ENCODE peak calls at places on chromosomes 6 and 20, in four cellular contexts. G is WTC11, U is HepG2, F is K562. J is an unnamed sample.

GRCh38 chr20:45987108-45987780 is 15.2 kb upstream of the ZNF335 start:
- DNase-seq in U (peak; percentile 73), G (peak; percentile 93), F (peak; percentile 86), J (peak; percentile 83)

GRCh38 chr20:64065973-64066341 is 3.0 kb downstream of the TCEA2 start:
- DNase-seq in U (no peak), F (peak; percentile 75), G (peak; percentile 47), J (no peak)

GRCh38 chr20:44738779-44739477 is 6.7 kb upstream of the KCNK15 start:
- DNase-seq in G (peak; percentile 56), U (peak; percentile 89), F (peak; percentile 81), J (peak; percentile 94)

GRCh38 chr6:85864453-85865401 is 222.0 kb upstream of the SYNCRIP start:
- DNase-seq in F (no peak), G (no peak), U (peak; percentile 38), J (no peak)

GRCh38 chr6:116387374-116387773 is 16.6 kb downstream of the DSE start:
- DNase-seq in G (no peak), U (no peak), F (no peak), J (no peak)

GRCh38 chr20:38152175-38153010 is 12.7 kb downstream of the TGM2 start:
- DNase-seq in F (no peak), U (peak; percentile 44), G (no peak), J (peak; percentile 72)

GRCh38 chr20:48544402-48545333 is 283.1 kb downstream of the PREX1 start:
- DNase-seq in G (no peak), F (no peak), U (no peak), J (no peak)

GRCh38 chr6:32176476-32177181 is 745 bp upstream of the AGPAT1 start:
- DNase-seq in F (peak; percentile 58), G (no peak), U (no peak), J (no peak)

GRCh38 chr6:31736768-31737314 is 511 bp upstream of the CLIC1 start:
- DNase-seq in G (no peak), F (peak; percentile 55), U (peak; percentile 33), J (no peak)

GRCh38 chr6:26240981-26241770 is 123.8 kb upstream of the BTN3A2 start:
- DNase-seq in F (no peak), G (no peak), U (no peak), J (no peak)

GRCh38 chr6:132491881-132492280 is 21.0 kb downstream of the STX7 start:
- DNase-seq in G (no peak), F (no peak), U (no peak), J (no peak)

GRCh38 chr20:48767269-48767960 is 60.4 kb downstream of the PREX1 start:
- DNase-seq in F (no peak), G (no peak), U (no peak), J (no peak)

GRCh38 chr6:11869656-11870340 is 91.2 kb upstream of the ADTRP start:
- DNase-seq in U (no peak), F (no peak), G (no peak), J (no peak)

GRCh38 chr6:53805725-53806124 is 10.9 kb downstream of the LRRC1 start:
- DNase-seq in F (no peak), G (no peak), U (no peak), J (no peak)

GRCh38 chr20:13007596-13007995 is 1.2 kb upstream of the SPTLC3 start:
- DNase-seq in U (no peak), F (no peak), G (no peak), J (no peak)

GRCh38 chr6:31438677-31439076 is 35.3 kb downstream of the MICA start:
- DNase-seq in U (no peak), F (no peak), G (no peak), J (no peak)

GRCh38 chr6:114452785-114453401 is 110.1 kb upstream of the HS3ST5 start:
- DNase-seq in U (no peak), G (no peak), F (no peak), J (no peak)

GRCh38 chr6:37131104-37131959 is 38.6 kb upstream of the PIM1 start:
- DNase-seq in F (no peak), G (no peak), U (peak; percentile 68), J (peak; percentile 88)

GRCh38 chr6:79964607-79965081 is 17.3 kb upstream of the ELOVL4 start:
- DNase-seq in U (no peak), F (no peak), G (no peak), J (no peak)

GRCh38 chr20:56017560-56017959 is 12.2 kb upstream of the CBLN4 start:
- DNase-seq in U (no peak), G (no peak), F (no peak), J (no peak)

GRCh38 chr6:105522626-105523322 is 119.9 kb upstream of the PREP start:
- DNase-seq in F (peak; percentile 38), U (no peak), G (no peak), J (no peak)

GRCh38 chr20:40938020-40938419 is 90.6 kb upstream of the TOP1 start:
- DNase-seq in F (peak; percentile 34), U (no peak), G (peak; percentile 56), J (no peak)

GRCh38 chr6:139006470-139006869 is 18.4 kb upstream of the REPS1 start:
- DNase-seq in F (no peak), G (no peak), U (no peak), J (no peak)

GRCh38 chr6:71291991-71292390 is 3.4 kb downstream of the OGFRL1 start:
- DNase-seq in G (no peak), F (no peak), U (no peak), J (no peak)

GRCh38 chr6:28598757-28599686 is 73.3 kb downstream of the GPX5 start:
- DNase-seq in U (no peak), F (peak; percentile 55), G (no peak), J (no peak)

GRCh38 chr6:32581275-32582095 is 8.2 kb downstream of the HLA-DRB1 start:
- DNase-seq in F (no peak), U (no peak), G (no peak), J (no peak)

GRCh38 chr6:77030929-77031674 is 432.2 kb downstream of the HTR1B start:
- DNase-seq in G (no peak), F (no peak), U (no peak), J (no peak)

GRCh38 chr6:119856136-119856535 is 506.6 kb upstream of the MAN1A1 start:
- DNase-seq in F (no peak), U (no peak), G (no peak), J (no peak)

GRCh38 chr20:49768204-49769124 is 44.2 kb upstream of the SLC9A8 start:
- DNase-seq in U (peak; percentile 100), F (no peak), G (peak; percentile 34), J (peak; percentile 66)

GRCh38 chr6:40778186-40778585 is 191.0 kb upstream of the LRFN2 start:
- DNase-seq in U (no peak), F (no peak), G (no peak), J (no peak)

GRCh38 chr6:82298012-82298411 is 50.5 kb upstream of the IBTK start:
- DNase-seq in U (no peak), F (peak; percentile 24), G (no peak), J (peak; percentile 43)

GRCh38 chr6:169810066-169810989 is 58.9 kb downstream of the ERMARD start:
- DNase-seq in F (no peak), U (peak; percentile 41), G (peak; percentile 70), J (no peak)

GRCh38 chr6:154604120-154604519 is 93.6 kb upstream of the CNKSR3 start:
- DNase-seq in F (no peak), G (no peak), U (no peak), J (no peak)

GRCh38 chr20:1800777-1801176 is 94.4 kb upstream of the SIRPA start:
- DNase-seq in G (no peak), F (peak; percentile 2), U (no peak), J (peak; percentile 57)

GRCh38 chr20:21682576-21682975 is 22.9 kb upstream of the PAX1 start:
- DNase-seq in G (no peak), F (no peak), U (no peak), J (no peak)

GRCh38 chr6:170229396-170229795 is 61.5 kb downstream of the DLL1 start:
- DNase-seq in G (no peak), F (no peak), U (no peak), J (no peak)

DNA sequence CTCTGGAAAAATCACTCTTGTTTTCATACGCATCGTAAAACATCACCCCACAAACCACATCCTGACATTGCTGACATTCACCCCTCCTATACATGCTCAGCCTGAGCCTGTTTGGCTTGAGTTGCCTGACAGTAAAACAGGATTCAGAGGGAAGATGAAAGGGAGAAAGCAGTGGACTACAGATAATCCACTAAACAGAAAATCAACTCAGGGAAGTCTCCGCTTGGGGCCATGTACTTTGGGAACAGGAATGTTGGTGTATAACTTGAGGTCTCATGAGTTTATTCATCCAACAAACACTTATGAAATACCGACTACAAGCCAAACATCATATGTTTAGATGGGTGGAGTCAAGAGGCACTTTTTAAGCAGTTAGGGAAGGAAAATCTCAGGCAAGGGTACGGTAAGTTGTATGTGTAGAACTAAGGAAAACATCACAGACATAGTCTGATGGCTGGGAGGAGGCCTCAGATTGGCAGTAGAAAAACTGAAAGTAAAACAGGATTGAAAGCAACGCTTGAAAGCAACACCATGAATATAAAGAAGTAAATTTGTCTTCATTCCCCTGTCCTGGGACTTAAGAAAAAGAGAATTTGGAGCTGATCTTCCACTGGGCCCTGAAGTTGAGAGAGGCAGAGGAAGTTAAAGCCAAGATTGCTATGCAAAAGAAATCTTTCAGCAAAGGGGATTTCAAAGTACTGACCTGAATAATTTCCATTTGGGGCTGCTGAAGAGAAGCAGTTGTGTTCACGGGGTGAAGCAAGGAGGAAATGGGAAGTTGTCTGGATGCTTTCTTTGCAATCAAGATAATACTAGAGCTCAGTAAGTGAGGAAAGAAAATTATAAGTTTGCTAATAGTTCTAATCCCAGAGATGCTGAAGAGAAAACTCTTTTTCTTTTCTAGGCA is 28.8 kb downstream of the PDE7B start:
- DNase-seq in U (no peak), F (no peak), G (no peak), J (no peak)
- TF ChIP-seq HMGXB4 in U (no peak), F (no peak), G (no peak), J (no peak)

DNA sequence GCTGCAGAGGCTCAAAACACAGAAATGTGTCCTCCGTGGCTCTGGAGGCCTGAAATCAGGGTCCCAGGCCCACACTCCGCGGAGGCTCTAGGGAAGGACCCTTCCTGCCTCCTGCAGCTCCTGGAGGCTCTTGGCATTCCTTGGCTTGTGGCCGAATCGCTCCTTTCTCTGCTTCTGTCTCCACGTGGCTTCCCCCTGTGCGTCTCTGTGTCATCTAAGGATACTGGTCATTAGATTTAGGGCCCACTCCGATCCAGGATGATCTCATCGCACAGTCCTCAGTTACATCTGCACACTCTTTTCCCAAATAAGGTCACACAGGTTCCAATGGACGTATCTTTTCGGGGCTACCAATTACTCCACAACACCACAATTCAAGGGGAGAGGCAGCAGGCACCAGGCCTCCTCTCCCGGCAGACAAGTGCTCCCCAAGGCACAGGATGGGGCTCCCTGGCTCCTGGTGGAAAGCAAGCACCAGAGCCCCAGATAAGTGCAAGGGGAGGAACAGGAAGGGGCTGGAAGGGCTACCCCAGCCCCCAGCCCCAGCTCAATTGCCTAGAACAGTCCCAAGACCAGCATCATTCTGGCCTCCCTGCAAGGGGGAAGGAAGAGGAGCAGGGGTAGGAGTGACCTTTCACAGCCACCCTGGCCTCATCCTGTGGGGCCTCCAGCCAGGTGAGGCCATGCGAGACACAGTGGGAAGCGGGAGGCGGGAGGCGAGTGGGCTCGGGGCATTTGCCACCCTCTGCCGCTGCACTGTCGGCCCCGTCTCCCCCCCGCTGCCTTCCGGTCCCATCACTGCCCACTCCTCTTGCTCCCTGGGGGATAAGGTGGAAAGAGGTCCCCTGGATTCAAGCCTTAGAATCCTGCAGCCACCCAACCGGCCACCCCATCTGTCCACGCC is 16.3 kb downstream of the NTSR1 start:
- DNase-seq in F (no peak), U (no peak), G (no peak), J (no peak)
- TF ChIP-seq HMGXB4 in F (no peak), U (no peak), G (no peak), J (no peak)

GRCh38 chr6:13431861-13432465 is 55.4 kb downstream of the GFOD1 start:
- DNase-seq in F (peak; percentile 16), U (peak; percentile 45), G (no peak), J (peak; percentile 7)
- TF ChIP-seq HMGXB4 in F (no peak), U (no peak), G (no peak), J (no peak)

GRCh38 chr6:135256866-135257265 is 75.8 kb downstream of the MYB start:
- DNase-seq in G (no peak), U (no peak), F (no peak), J (no peak)
- TF ChIP-seq HMGXB4 in G (no peak), U (no peak), F (no peak), J (no peak)

J was measured in A549.